ENCODE peak calls at places on chromosome 20, in eight cellular contexts. P, K, S, R, V, H, C and X are unnamed samples.

GRCh38 chr20:63323298-63323820 is 30.4 kb downstream of the COL20A1 start:
- DNase-seq in V (no peak), R (no peak), P (no peak), C (no peak), S (no peak), H (no peak), K (no peak), X (no peak)

GRCh38 chr20:63553933-63554290 is at the start of gene FNDC11:
- DNase-seq in S (no peak), K (no peak), V (peak; percentile 53), P (peak; percentile 91), R (no peak), H (no peak), C (no peak), X (peak; percentile 58)

GRCh38 chr20:2178328-2179232 is 77.0 kb downstream of the STK35 start:
- DNase-seq in S (peak; percentile 43), R (peak; percentile 6), H (no peak), K (no peak), C (peak; percentile 7), V (no peak), P (no peak), X (peak; percentile 35)

GRCh38 chr20:47999166-47999565 is 213.9 kb upstream of the SULF2 start:
- DNase-seq in S (no peak), H (no peak), V (no peak), P (no peak), R (no peak), K (no peak), C (no peak), X (no peak)

GRCh38 chr20:45985573-45985972 is 13.6 kb upstream of the ZNF335 start:
- DNase-seq in H (no peak), P (no peak), V (no peak), S (no peak), K (no peak), C (no peak), R (no peak), X (no peak)

GRCh38 chr20:62577447-62577846 is 64.9 kb upstream of the SLCO4A1 start:
- DNase-seq in P (no peak), K (no peak), S (no peak), V (no peak), R (no peak), C (no peak), H (no peak), X (peak; percentile 88)

GRCh38 chr20:61903575-61904340 is 161.9 kb downstream of the TAF4 start:
- DNase-seq in C (no peak), K (no peak), P (peak; percentile 71), R (no peak), V (no peak), S (no peak), H (peak; percentile 55), X (no peak)

GRCh38 chr20:62616728-62617621 is 25.3 kb upstream of the SLCO4A1 start:
- DNase-seq in V (peak; percentile 84), H (peak; percentile 92), P (peak; percentile 95), R (peak; percentile 49), C (peak; percentile 75), S (peak; percentile 83), K (no peak), X (peak; percentile 84)

GRCh38 chr20:9831032-9831431 is 7.8 kb downstream of the PAK5 start:
- DNase-seq in K (no peak), P (no peak), R (no peak), V (no peak), H (no peak), S (no peak), C (no peak), X (no peak)

GRCh38 chr20:1876217-1876921 is 18.8 kb upstream of the SIRPA start:
- DNase-seq in H (no peak), R (no peak), C (no peak), S (no peak), K (no peak), P (no peak), V (no peak), X (no peak)

GRCh38 chr20:25237610-25238318 is 10.1 kb upstream of the PYGB start:
- DNase-seq in K (peak; percentile 83), S (no peak), R (peak; percentile 100), P (no peak), H (no peak), C (peak; percentile 92), V (peak; percentile 72), X (no peak)

GRCh38 chr20:51910202-51911050 is 108.1 kb upstream of the SALL4 start:
- DNase-seq in P (no peak), V (no peak), R (peak; percentile 17), K (no peak), C (peak; percentile 49), S (no peak), H (no peak), X (no peak)

GRCh38 chr20:37615507-37616425 is 78.1 kb upstream of the CTNNBL1 start:
- DNase-seq in S (no peak), H (no peak), R (no peak), K (no peak), V (peak; percentile 59), C (peak; percentile 33), P (no peak), X (peak; percentile 55)

DNA sequence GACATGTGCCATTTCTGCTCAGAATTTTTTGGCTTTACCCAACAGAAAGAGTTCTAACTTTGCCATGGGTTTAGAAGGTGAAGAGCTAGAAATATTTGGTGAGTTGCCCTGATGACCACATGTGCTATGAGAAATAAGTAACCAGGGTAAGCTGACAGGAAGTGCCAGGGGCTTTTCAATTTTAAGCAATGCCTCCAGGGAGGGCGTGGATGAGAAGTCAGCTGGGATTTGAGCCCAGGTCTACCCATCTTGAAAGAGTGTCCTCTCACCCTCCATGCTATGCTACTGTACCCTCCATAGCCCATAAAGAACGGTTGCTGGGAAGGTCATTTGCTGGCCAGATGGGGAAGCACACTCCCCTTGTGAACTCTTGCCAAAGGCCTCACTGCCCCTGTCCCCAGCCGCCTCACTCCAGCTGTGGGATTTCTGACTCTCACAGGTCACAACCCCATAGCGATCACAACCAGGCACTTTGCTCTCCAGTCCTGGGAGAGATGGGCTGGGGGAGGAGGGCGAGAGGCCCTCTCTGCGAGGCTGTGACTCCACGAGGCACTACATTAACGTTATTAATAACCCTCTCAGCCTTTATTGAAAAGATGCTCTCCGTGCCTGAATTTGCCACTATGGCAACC is 291.0 kb downstream of the DHX35 start:
- DNase-seq in V (no peak), R (no peak), K (no peak), C (no peak), H (no peak), P (no peak), S (no peak), X (no peak)
- TF ChIP-seq POLR2A in V (no peak), R (no peak), K (no peak), C (no peak), H (no peak), P (no peak), S (no peak), X (no peak)

DNA sequence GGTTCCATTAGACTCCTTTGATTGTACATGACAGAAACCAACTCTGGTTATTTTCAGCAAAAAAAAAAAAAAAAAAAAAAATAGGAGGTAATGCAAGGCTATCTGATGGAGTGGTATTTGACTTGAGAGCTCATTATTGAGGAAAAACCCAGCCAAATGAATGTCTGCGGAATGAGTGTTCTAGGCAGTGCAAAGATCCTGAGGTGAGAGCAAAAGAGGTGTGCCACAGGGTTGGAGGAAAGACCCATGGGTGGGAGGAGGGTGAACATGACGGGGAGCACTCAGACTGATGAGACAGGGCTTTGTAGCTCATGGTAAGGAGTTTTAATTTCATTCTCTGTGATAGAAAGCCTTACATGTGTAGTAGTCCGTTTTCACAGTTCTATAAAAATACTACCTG is 188.9 kb downstream of the TSHZ2 start:
- DNase-seq in C (no peak), R (no peak), K (no peak), P (no peak), H (no peak), V (no peak), S (no peak), X (no peak)
- H3K27ac ChIP-seq in C (no peak overlapping the region), R (no peak overlapping the region), K (peak overlapping the region; percentile 85), P (no peak overlapping the region), H (no peak overlapping the region), V (no peak overlapping the region), S (no peak overlapping the region), X (no peak overlapping the region)

DNA sequence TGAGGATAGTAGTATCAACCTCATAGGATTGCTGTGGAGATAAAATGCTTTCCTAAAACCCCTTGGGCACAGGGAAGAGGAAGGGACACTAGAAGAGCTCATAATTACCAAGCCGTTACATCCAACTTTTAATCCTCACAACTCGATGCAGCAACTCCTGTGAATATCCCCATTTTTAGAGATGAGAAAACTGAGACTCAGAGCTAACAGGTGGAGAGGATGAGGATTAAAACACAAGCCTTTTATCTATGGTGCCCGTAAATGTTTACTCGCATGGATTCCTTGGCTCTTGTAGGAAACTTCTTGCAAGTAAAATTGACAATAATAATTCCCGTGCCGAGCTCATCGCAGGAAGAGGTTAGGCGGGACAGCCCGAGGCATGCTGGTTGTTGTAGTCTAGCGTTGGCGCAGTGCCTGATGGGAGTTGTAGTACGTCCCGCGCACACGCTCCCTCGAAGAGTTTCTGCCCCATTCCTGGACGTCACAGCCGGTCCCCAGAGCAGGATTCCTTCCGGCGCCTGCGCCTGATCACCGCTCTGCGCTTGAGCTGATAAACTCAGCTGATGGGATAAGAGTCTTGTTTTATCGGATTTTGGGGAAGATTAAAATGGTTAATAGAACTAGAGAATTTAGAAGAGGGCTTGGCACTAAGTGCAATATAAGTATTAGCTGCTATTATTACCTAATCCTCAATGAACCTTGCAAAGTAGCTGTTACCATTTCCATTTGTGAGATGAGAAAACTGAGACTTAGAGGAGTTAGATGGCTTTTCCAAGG is 2.8 kb upstream of the UBE2V1 start:
- DNase-seq in C (peak; percentile 98), H (peak; percentile 97), V (peak; percentile 99), P (peak; percentile 98), R (peak; percentile 97), S (peak; percentile 98), K (peak; percentile 97), X (peak; percentile 99)
- TF ChIP-seq POLR2A in C (peak; percentile 79), H (peak; percentile 61), V (peak; percentile 70), P (no peak), R (no peak), S (no peak), K (no peak), X (no peak)

GRCh38 chr20:49346682-49347081 is 68.8 kb upstream of the ZNFX1 start:
- DNase-seq in R (no peak), H (no peak), P (no peak), C (no peak), S (no peak), K (no peak), V (no peak), X (no peak)

GRCh38 chr20:49344975-49345374 is 67.1 kb upstream of the ZNFX1 start:
- DNase-seq in P (no peak), V (peak; percentile 34), C (peak; percentile 63), S (peak; percentile 55), K (peak; percentile 78), H (no peak), R (peak; percentile 92), X (no peak)

GRCh38 chr20:49347156-49347555 is 69.3 kb upstream of the ZNFX1 start:
- DNase-seq in R (no peak), P (no peak), S (no peak), K (no peak), C (no peak), V (no peak), H (no peak), X (no peak)

GRCh38 chr20:49344140-49344539 is 66.3 kb upstream of the ZNFX1 start:
- DNase-seq in H (no peak), C (no peak), R (no peak), K (no peak), S (no peak), V (no peak), P (no peak), X (no peak)

DNA sequence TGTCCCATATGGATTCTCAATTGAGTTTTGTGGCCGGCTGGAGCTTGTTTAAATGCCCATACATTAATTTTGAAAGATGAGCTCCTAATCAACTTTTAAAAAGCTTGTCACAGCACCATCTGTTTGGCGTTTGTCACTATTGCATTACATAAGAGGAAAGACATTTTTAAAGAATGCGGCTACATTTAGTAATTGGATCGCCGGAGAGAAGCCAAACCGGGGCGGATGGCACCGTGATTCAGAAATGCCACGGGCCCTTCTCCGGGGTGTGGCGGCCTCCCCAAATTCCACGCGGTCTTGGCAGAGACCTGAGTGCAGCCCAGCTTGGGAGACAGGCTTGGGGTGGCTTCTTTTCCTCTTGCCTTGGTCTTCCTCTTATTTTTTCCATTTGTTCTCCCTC is 67.7 kb upstream of the ZNFX1 start:
- DNase-seq in H (no peak), C (no peak), V (no peak), R (peak; percentile 32), P (no peak), S (no peak), K (peak; percentile 82), X (no peak)
- H3K27ac ChIP-seq in H (peak overlapping the region; percentile 24), C (no peak overlapping the region), V (no peak overlapping the region), R (peak overlapping the region; percentile 30), P (no peak overlapping the region), S (no peak overlapping the region), K (peak overlapping the region; percentile 45), X (no peak overlapping the region)